ENCODE peak calls at places on chromosomes 12 and 14, in eight cellular contexts. One of them, this sample, is unnamed.

GRCh38 chr12:96986883-96987523 is 79.9 kb downstream of the NEDD1 start:
- DNase-seq in fibroblast of lung: peak; percentile 39
- DNase-seq in mesenchymal stem cell: peak; percentile 36
- DNase-seq in mesendoderm: peak; percentile 58
- DNase-seq in K562: peak; percentile 32
- DNase-seq in GM12878: no peak
- DNase-seq in mammary epithelial cell: no peak
- DNase-seq in astrocyte: no peak
- DNase-seq in this sample: peak; percentile 49

GRCh38 chr12:14367097-14367661 is 1.7 kb downstream of the ATF7IP start:
- DNase-seq in mesenchymal stem cell: peak; percentile 84
- DNase-seq in mammary epithelial cell: peak; percentile 57
- DNase-seq in mesendoderm: no peak
- DNase-seq in K562: peak; percentile 9
- DNase-seq in fibroblast of lung: peak; percentile 44
- DNase-seq in GM12878: peak; percentile 71
- DNase-seq in astrocyte: peak; percentile 55
- DNase-seq in this sample: peak; percentile 43

GRCh38 chr12:43969882-43970281 is 134.0 kb downstream of the TMEM117 start:
- DNase-seq in K562: no peak
- DNase-seq in astrocyte: peak; percentile 44
- DNase-seq in mammary epithelial cell: peak; percentile 87
- DNase-seq in mesenchymal stem cell: no peak
- DNase-seq in mesendoderm: no peak
- DNase-seq in fibroblast of lung: peak; percentile 29
- DNase-seq in GM12878: no peak
- DNase-seq in this sample: no peak

GRCh38 chr14:78358631-78359030 is 188.5 kb downstream of the NRXN3 start:
- DNase-seq in astrocyte: no peak
- DNase-seq in GM12878: no peak
- DNase-seq in mesenchymal stem cell: no peak
- DNase-seq in fibroblast of lung: no peak
- DNase-seq in mesendoderm: no peak
- DNase-seq in K562: no peak
- DNase-seq in mammary epithelial cell: no peak
- DNase-seq in this sample: no peak

GRCh38 chr12:67080637-67081036 is 188.5 kb upstream of the CAND1 start:
- DNase-seq in mammary epithelial cell: no peak
- DNase-seq in GM12878: no peak
- DNase-seq in fibroblast of lung: no peak
- DNase-seq in K562: no peak
- DNase-seq in astrocyte: no peak
- DNase-seq in mesendoderm: no peak
- DNase-seq in mesenchymal stem cell: no peak
- DNase-seq in this sample: no peak

GRCh38 chr12:118038122-118038521 is 21.6 kb downstream of the RFC5 start:
- DNase-seq in GM12878: no peak
- DNase-seq in K562: no peak
- DNase-seq in mesenchymal stem cell: no peak
- DNase-seq in fibroblast of lung: no peak
- DNase-seq in astrocyte: no peak
- DNase-seq in mammary epithelial cell: no peak
- DNase-seq in mesendoderm: no peak
- DNase-seq in this sample: no peak

GRCh38 chr12:31021809-31022492 is 51.7 kb upstream of the DDX11 start:
- DNase-seq in K562: no peak
- DNase-seq in mesenchymal stem cell: no peak
- DNase-seq in GM12878: no peak
- DNase-seq in mammary epithelial cell: no peak
- DNase-seq in mesendoderm: peak; percentile 57
- DNase-seq in fibroblast of lung: peak; percentile 18
- DNase-seq in astrocyte: peak; percentile 60
- DNase-seq in this sample: no peak

GRCh38 chr12:48996794-48997718 is 2.1 kb downstream of the DDN start:
- DNase-seq in fibroblast of lung: peak; percentile 68
- DNase-seq in mesenchymal stem cell: peak; percentile 83
- DNase-seq in GM12878: no peak
- DNase-seq in astrocyte: peak; percentile 37
- DNase-seq in mammary epithelial cell: no peak
- DNase-seq in mesendoderm: peak; percentile 86
- DNase-seq in K562: peak; percentile 88
- DNase-seq in this sample: peak; percentile 92

GRCh38 chr12:57534991-57535543 is 11.9 kb downstream of the DCTN2 start:
- DNase-seq in mammary epithelial cell: no peak
- DNase-seq in fibroblast of lung: no peak
- DNase-seq in astrocyte: no peak
- DNase-seq in K562: no peak
- DNase-seq in mesenchymal stem cell: no peak
- DNase-seq in mesendoderm: no peak
- DNase-seq in GM12878: no peak
- DNase-seq in this sample: no peak

GRCh38 chr12:57535764-57536596 is 11.0 kb downstream of the DCTN2 start:
- DNase-seq in mesenchymal stem cell: no peak
- DNase-seq in fibroblast of lung: no peak
- DNase-seq in mesendoderm: no peak
- DNase-seq in GM12878: no peak
- DNase-seq in astrocyte: no peak
- DNase-seq in mammary epithelial cell: no peak
- DNase-seq in K562: no peak
- DNase-seq in this sample: no peak

GRCh38 chr12:57534250-57534649 is 11.6 kb downstream of the MBD6 start:
- DNase-seq in mesenchymal stem cell: no peak
- DNase-seq in GM12878: no peak
- DNase-seq in mammary epithelial cell: no peak
- DNase-seq in K562: no peak
- DNase-seq in astrocyte: no peak
- DNase-seq in mesendoderm: no peak
- DNase-seq in fibroblast of lung: no peak
- DNase-seq in this sample: no peak

GRCh38 chr12:57539134-57539768 is 7.7 kb downstream of the DCTN2 start:
- DNase-seq in K562: peak; percentile 94
- DNase-seq in astrocyte: no peak
- DNase-seq in fibroblast of lung: no peak
- DNase-seq in mesendoderm: no peak
- DNase-seq in GM12878: no peak
- DNase-seq in mammary epithelial cell: no peak
- DNase-seq in mesenchymal stem cell: no peak
- DNase-seq in this sample: no peak

DNA sequence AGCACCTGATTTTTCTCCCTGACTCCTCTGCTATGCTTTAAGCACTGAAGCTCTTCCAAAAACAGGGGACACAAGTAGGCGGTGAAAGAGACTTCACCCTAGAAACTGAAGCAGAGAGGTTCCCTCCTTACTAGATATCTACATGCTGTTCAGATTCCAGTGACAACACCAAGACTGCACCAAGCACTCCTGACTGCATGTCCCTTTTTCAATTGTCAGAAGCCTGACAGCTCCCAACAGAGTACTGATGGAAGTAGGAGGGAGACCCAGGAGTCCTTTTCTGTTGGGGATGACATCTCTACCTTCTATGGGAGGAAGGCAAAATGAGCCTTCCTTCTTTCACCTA is 10.4 kb downstream of the DCTN2 start:
- DNase-seq in K562: no peak
- DNase-seq in mesenchymal stem cell: no peak
- DNase-seq in astrocyte: no peak
- DNase-seq in mesendoderm: no peak
- DNase-seq in GM12878: no peak
- DNase-seq in fibroblast of lung: no peak
- DNase-seq in mammary epithelial cell: no peak
- DNase-seq in this sample: no peak
- H3K4me2 ChIP-seq in K562: no peak overlapping the region
- H3K4me2 ChIP-seq in mesenchymal stem cell: no peak overlapping the region
- H3K4me2 ChIP-seq in astrocyte: no peak overlapping the region
- H3K4me2 ChIP-seq in mesendoderm: no peak overlapping the region
- H3K4me2 ChIP-seq in GM12878: no peak overlapping the region
- H3K4me2 ChIP-seq in fibroblast of lung: no peak overlapping the region
- H3K4me2 ChIP-seq in mammary epithelial cell: no peak overlapping the region
- H3K4me2 ChIP-seq in this sample: no peak overlapping the region

DNA sequence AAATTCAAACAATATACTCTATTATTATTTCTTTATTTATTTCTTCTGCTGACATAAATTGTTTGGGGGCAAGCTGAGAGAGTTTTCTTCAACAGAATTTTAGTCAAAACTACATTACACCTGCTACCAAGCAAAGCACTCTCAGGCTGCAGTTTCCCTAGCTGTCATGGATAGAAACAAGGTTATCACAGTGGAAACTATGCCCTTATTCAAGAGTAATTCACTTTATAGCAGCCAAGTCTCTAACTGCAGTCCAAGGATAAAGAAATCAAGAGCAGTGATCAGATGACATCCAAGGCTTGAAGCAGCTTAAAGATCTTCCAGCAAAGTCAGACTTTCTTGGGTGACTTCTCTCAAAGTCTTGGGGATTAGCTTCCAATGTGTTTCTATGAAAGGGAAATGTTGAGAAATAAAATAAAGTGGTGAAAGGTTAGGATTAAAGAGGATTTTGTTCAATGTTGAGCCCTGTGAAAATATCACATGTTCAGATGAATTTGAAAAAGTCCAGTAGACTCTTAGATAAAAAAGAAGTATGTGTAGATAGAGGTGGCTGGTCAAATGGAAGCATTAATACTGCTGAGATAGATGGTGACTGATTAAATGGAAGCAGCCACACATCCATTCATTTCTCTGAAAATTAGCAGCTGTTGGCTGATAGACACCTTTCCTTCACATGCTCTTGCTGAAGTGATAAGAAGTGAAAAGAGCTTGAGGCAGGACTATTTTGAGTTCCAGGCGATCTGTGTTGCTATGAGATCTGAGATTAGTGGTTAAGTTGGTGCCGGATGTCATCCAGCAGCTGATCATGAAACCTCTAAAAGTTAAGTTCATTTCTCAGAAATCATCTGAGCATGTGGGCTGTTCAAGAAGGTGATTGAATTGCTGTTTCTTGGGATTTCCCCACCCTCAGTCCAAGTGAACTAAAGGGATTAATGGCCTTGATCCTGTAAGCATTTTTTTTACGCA is 257.8 kb upstream of the BTG1 start:
- DNase-seq in mesenchymal stem cell: no peak
- DNase-seq in mammary epithelial cell: no peak
- DNase-seq in mesendoderm: peak; percentile 67
- DNase-seq in GM12878: peak; percentile 98
- DNase-seq in K562: peak; percentile 95
- DNase-seq in astrocyte: no peak
- DNase-seq in fibroblast of lung: no peak
- DNase-seq in this sample: no peak
- H3K4me2 ChIP-seq in mesenchymal stem cell: no peak overlapping the region
- H3K4me2 ChIP-seq in mammary epithelial cell: no peak overlapping the region
- H3K4me2 ChIP-seq in mesendoderm: no peak overlapping the region
- H3K4me2 ChIP-seq in GM12878: peak overlapping the region; percentile 80
- H3K4me2 ChIP-seq in K562: peak overlapping the region; percentile 44
- H3K4me2 ChIP-seq in astrocyte: no peak overlapping the region
- H3K4me2 ChIP-seq in fibroblast of lung: no peak overlapping the region
- H3K4me2 ChIP-seq in this sample: no peak overlapping the region

GRCh38 chr14:97956944-97957343 is 1159.8 kb downstream of the VRK1 start:
- DNase-seq in fibroblast of lung: no peak
- DNase-seq in mesendoderm: no peak
- DNase-seq in mammary epithelial cell: no peak
- DNase-seq in mesenchymal stem cell: no peak
- DNase-seq in astrocyte: no peak
- DNase-seq in K562: no peak
- DNase-seq in GM12878: no peak
- DNase-seq in this sample: no peak
- H3K4me2 ChIP-seq in fibroblast of lung: no peak overlapping the region
- H3K4me2 ChIP-seq in mesendoderm: no peak overlapping the region
- H3K4me2 ChIP-seq in mammary epithelial cell: no peak overlapping the region
- H3K4me2 ChIP-seq in mesenchymal stem cell: no peak overlapping the region
- H3K4me2 ChIP-seq in astrocyte: no peak overlapping the region
- H3K4me2 ChIP-seq in K562: no peak overlapping the region
- H3K4me2 ChIP-seq in GM12878: no peak overlapping the region
- H3K4me2 ChIP-seq in this sample: no peak overlapping the region

GRCh38 chr12:40033260-40033649 is 72.6 kb downstream of the SLC2A13 start:
- DNase-seq in astrocyte: no peak
- DNase-seq in fibroblast of lung: no peak
- DNase-seq in mesendoderm: no peak
- DNase-seq in mammary epithelial cell: no peak
- DNase-seq in mesenchymal stem cell: no peak
- DNase-seq in GM12878: no peak
- DNase-seq in K562: no peak
- DNase-seq in this sample: no peak
- H3K4me2 ChIP-seq in astrocyte: no peak overlapping the region
- H3K4me2 ChIP-seq in fibroblast of lung: no peak overlapping the region
- H3K4me2 ChIP-seq in mesendoderm: no peak overlapping the region
- H3K4me2 ChIP-seq in mammary epithelial cell: no peak overlapping the region
- H3K4me2 ChIP-seq in mesenchymal stem cell: no peak overlapping the region
- H3K4me2 ChIP-seq in GM12878: no peak overlapping the region
- H3K4me2 ChIP-seq in K562: no peak overlapping the region
- H3K4me2 ChIP-seq in this sample: peak overlapping the region; percentile 36

GRCh38 chr14:91983571-91983970 is 36.1 kb upstream of the FBLN5 start:
- DNase-seq in fibroblast of lung: no peak
- DNase-seq in astrocyte: peak; percentile 18
- DNase-seq in GM12878: no peak
- DNase-seq in mesendoderm: no peak
- DNase-seq in K562: no peak
- DNase-seq in mammary epithelial cell: no peak
- DNase-seq in mesenchymal stem cell: no peak
- DNase-seq in this sample: no peak

GRCh38 chr14:91977909-91978308 is 30.4 kb upstream of the FBLN5 start:
- DNase-seq in mesenchymal stem cell: no peak
- DNase-seq in K562: no peak
- DNase-seq in astrocyte: peak; percentile 72
- DNase-seq in mammary epithelial cell: no peak
- DNase-seq in fibroblast of lung: no peak
- DNase-seq in GM12878: no peak
- DNase-seq in mesendoderm: no peak
- DNase-seq in this sample: no peak

GRCh38 chr14:91975763-91976162 is 28.3 kb upstream of the FBLN5 start:
- DNase-seq in astrocyte: no peak
- DNase-seq in GM12878: no peak
- DNase-seq in mammary epithelial cell: no peak
- DNase-seq in K562: no peak
- DNase-seq in mesendoderm: no peak
- DNase-seq in fibroblast of lung: no peak
- DNase-seq in mesenchymal stem cell: no peak
- DNase-seq in this sample: no peak

GRCh38 chr14:91985008-91985407 is 37.5 kb upstream of the FBLN5 start:
- DNase-seq in mesendoderm: no peak
- DNase-seq in fibroblast of lung: peak; percentile 22
- DNase-seq in GM12878: no peak
- DNase-seq in mesenchymal stem cell: peak; percentile 75
- DNase-seq in astrocyte: peak; percentile 78
- DNase-seq in mammary epithelial cell: peak; percentile 3
- DNase-seq in K562: no peak
- DNase-seq in this sample: no peak

DNA sequence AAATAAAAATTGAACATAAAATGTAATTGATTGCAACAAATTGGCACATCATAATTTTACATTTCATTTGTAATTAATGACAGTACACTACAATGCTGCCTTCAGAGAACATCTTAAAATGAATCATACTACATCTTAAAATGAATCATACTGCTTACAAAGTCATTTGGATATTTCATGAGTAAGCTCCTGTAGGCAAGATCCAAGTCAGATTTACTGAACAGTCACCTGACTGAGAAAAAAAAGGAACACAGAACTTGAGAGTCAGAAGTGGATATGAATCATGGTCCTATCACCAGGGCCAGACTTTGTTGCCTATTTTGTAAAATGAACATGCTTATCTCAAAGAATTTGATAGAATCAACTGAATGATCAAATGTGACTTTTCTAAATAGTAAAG is 32.7 kb upstream of the FBLN5 start:
- DNase-seq in mesenchymal stem cell: peak; percentile 83
- DNase-seq in astrocyte: peak; percentile 96
- DNase-seq in mammary epithelial cell: peak; percentile 93
- DNase-seq in fibroblast of lung: peak; percentile 88
- DNase-seq in GM12878: peak; percentile 16
- DNase-seq in mesendoderm: no peak
- DNase-seq in K562: peak; percentile 11
- DNase-seq in this sample: peak; percentile 50
- H3K4me2 ChIP-seq in mesenchymal stem cell: no peak overlapping the region
- H3K4me2 ChIP-seq in astrocyte: no peak overlapping the region
- H3K4me2 ChIP-seq in mammary epithelial cell: peak overlapping the region; percentile 51
- H3K4me2 ChIP-seq in fibroblast of lung: no peak overlapping the region
- H3K4me2 ChIP-seq in GM12878: no peak overlapping the region
- H3K4me2 ChIP-seq in mesendoderm: no peak overlapping the region
- H3K4me2 ChIP-seq in K562: no peak overlapping the region
- H3K4me2 ChIP-seq in this sample: no peak overlapping the region